ENCODE peak calls at places on chromosomes 16 and 17, in six cellular contexts. W, E, G, S, Z and Q are unnamed samples.

GRCh38 chr17:66702106-66702936 is 132.6 kb upstream of the CACNG5 start:
- DNase-seq in Z (peak; percentile 35), G (no peak), E (no peak), S (no peak), W (no peak), Q (no peak)

GRCh38 chr16:67186550-67186950 is 2.8 kb upstream of the MATCAP1 start:
- DNase-seq in S (no peak), W (no peak), Z (no peak), G (no peak), E (no peak), Q (no peak)

GRCh38 chr17:75909812-75910274 is 5.2 kb upstream of the MRPL38 start:
- DNase-seq in S (no peak), E (no peak), W (no peak), Z (peak; percentile 40), G (no peak), Q (no peak)

GRCh38 chr16:84860383-84860782 is 40.6 kb downstream of the CRISPLD2 start:
- DNase-seq in G (no peak), S (no peak), Z (no peak), E (no peak), W (no peak), Q (no peak)

GRCh38 chr16:85491798-85492616 is 121.1 kb upstream of the GSE1 start:
- DNase-seq in E (no peak), Z (no peak), G (no peak), S (peak; percentile 27), W (peak; percentile 81), Q (peak; percentile 27)

GRCh38 chr16:4976079-4976478 is 17.9 kb downstream of the SEC14L5 start:
- DNase-seq in Z (no peak), S (no peak), G (no peak), W (no peak), E (no peak), Q (no peak)

GRCh38 chr17:44071772-44072171 is 1.2 kb downstream of the G6PC3 start:
- DNase-seq in Z (no peak), S (no peak), E (no peak), G (no peak), W (no peak), Q (no peak)

GRCh38 chr17:50946223-50946890 is 80.2 kb upstream of the TOB1 start:
- DNase-seq in G (no peak), S (no peak), Z (no peak), W (no peak), E (no peak), Q (no peak)

GRCh38 chr16:86396318-86396882 is 113.9 kb upstream of the FOXF1 start:
- DNase-seq in E (no peak), Z (no peak), G (no peak), W (no peak), S (no peak), Q (no peak)

GRCh38 chr17:28960256-28961106 is 9.2 kb upstream of the PHF12 start:
- DNase-seq in Z (no peak), G (no peak), W (no peak), S (no peak), E (no peak), Q (no peak)

GRCh38 chr16:81616321-81617020 is 162.6 kb upstream of the PLCG2 start:
- DNase-seq in G (no peak), E (peak; percentile 51), Z (no peak), W (no peak), S (peak; percentile 39), Q (peak; percentile 31)